ENCODE peak calls at places on chromosomes 11 and 22, in five cellular contexts. B, U, J, S and Y are unnamed samples. For H3K4me1, the result is how much of the 10 kb centered on the place peaks cover.

GRCh38 chr22:41197046-41197807 is 7.9 kb upstream of the L3MBTL2 start:
- DNase-seq in B (peak), S (peak), J (peak), U (peak), Y (peak)

GRCh38 chr22:26743149-26743548 is 85.8 kb downstream of the MIAT start:
- DNase-seq in S (no peak), B (no peak), J (no peak), U (no peak), Y (no peak)

GRCh38 chr11:1888811-1889526 is 2.7 kb downstream of the PRR33 start:
- DNase-seq in J (peak), S (no peak), U (no peak), B (no peak), Y (no peak)

GRCh38 chr11:8671242-8671641 is 11.2 kb downstream of the TRIM66 start:
- DNase-seq in S (peak), B (peak), U (peak), J (no peak), Y (peak)

GRCh38 chr11:62546937-62547625 is 475 bp upstream of the AHNAK start:
- DNase-seq in B (peak), U (no peak), S (peak), J (no peak), Y (peak)

GRCh38 chr22:50563410-50564160 is 866 bp upstream of the SYCE3 start:
- DNase-seq in J (no peak), B (no peak), U (no peak), S (no peak), Y (no peak)

GRCh38 chr11:103967985-103968384 is 68.5 kb upstream of the DDI1 start:
- DNase-seq in B (no peak), U (no peak), J (no peak), S (no peak), Y (no peak)

GRCh38 chr11:111413849-111414248 is 34.8 kb upstream of the POU2AF1 start:
- DNase-seq in J (no peak), U (no peak), B (no peak), S (no peak), Y (no peak)

GRCh38 chr11:67272327-67273259 is 6.3 kb downstream of the GRK2 start:
- DNase-seq in S (no peak), U (no peak), B (no peak), J (peak), Y (no peak)

GRCh38 chr22:44191036-44191454 is 10.3 kb downstream of the PARVG start:
- DNase-seq in B (no peak), S (peak), J (peak), U (no peak), Y (peak)

GRCh38 chr11:94539420-94539819 is 4.3 kb upstream of the FUT4 start:
- DNase-seq in B (no peak), S (no peak), U (no peak), J (no peak), Y (no peak)

GRCh38 chr22:33382427-33382826 is 324.2 kb upstream of the SYN3 start:
- DNase-seq in B (no peak), S (no peak), U (no peak), J (no peak), Y (no peak)

GRCh38 chr11:11218287-11218986 is 134.6 kb downstream of the CSNK2A3 start:
- DNase-seq in U (peak), J (no peak), S (no peak), B (no peak), Y (no peak)

GRCh38 chr11:63551889-63552266 is 11.3 kb downstream of the PLAAT2 start:
- DNase-seq in U (no peak), S (no peak), B (no peak), J (no peak), Y (no peak)

GRCh38 chr11:848380-848931 is 5.8 kb downstream of the TSPAN4 start:
- DNase-seq in U (no peak), B (no peak), J (peak), S (no peak), Y (no peak)

GRCh38 chr11:112227002-112227401 is 774 bp downstream of the PTS start:
- DNase-seq in B (no peak), S (peak), J (no peak), U (no peak), Y (peak)

GRCh38 chr11:46322759-46323158 is 24.5 kb upstream of the DGKZ start:
- DNase-seq in B (no peak), S (no peak), U (no peak), J (no peak), Y (no peak)

DNA sequence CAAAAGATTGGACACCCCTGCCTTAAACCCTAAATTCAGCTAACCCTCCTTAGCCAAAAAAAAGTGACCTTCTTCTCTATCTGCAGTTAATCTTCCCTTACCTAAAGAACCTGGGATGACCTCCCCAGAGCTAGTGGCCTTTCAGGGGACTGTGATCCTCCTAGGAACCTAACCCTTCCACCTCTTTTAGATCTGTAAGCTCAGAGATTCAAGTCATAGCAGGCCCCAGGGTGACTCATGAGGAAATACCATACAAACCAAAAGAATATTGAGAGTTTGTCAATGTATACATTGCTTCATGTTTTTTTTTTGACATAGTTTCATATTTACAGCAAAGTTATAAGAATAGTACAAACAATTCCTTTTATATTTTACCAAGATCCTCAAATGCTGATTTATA is 38.3 kb upstream of the CXCR5 start:
- DNase-seq in S (peak), U (no peak), J (no peak), B (no peak), Y (peak)
- H3K4me1 ChIP-seq in S (under half), U (under half), J (under half), B (under half), Y (under half)

GRCh38 chr11:93528757-93529639 is 14.2 kb downstream of the SMCO4 start:
- DNase-seq in S (no peak), B (peak), J (no peak), U (no peak), Y (no peak)
- H3K4me3 ChIP-seq in S (no peak), B (no peak), J (no peak), U (peak), Y (no peak)

GRCh38 chr11:65773784-65774411 is 6.9 kb downstream of the AP5B1 start:
- DNase-seq in U (no peak), B (no peak), J (peak), S (no peak), Y (peak)
- TF ChIP-seq CTCF in U (no peak), B (no peak), J (no peak), S (peak), Y (peak)

DNA sequence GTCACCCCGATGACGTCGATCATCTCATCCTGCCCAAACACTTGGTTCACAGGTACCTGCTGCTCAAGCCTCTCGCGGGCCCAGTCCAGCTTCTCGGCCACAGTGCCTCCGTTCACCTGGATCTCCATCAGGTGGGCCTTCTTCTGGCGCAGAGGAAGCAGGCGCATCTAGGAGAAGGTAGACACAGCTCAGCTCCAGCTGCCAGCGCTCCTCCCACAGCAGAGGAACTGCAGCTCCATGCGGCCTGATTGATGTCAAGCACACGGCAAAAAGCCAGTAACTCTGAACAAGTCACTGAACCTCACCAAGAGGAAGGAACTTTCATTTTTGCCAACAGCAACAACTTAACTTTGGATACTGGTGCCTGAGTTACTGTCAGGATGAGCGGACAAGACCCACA is 4.0 kb downstream of the RPL3 start:
- DNase-seq in J (no peak), S (no peak), U (no peak), B (no peak), Y (no peak)
- H3K4me1 ChIP-seq in J (under half), S (under half), U (under half), B (under half), Y (half or more)

DNA sequence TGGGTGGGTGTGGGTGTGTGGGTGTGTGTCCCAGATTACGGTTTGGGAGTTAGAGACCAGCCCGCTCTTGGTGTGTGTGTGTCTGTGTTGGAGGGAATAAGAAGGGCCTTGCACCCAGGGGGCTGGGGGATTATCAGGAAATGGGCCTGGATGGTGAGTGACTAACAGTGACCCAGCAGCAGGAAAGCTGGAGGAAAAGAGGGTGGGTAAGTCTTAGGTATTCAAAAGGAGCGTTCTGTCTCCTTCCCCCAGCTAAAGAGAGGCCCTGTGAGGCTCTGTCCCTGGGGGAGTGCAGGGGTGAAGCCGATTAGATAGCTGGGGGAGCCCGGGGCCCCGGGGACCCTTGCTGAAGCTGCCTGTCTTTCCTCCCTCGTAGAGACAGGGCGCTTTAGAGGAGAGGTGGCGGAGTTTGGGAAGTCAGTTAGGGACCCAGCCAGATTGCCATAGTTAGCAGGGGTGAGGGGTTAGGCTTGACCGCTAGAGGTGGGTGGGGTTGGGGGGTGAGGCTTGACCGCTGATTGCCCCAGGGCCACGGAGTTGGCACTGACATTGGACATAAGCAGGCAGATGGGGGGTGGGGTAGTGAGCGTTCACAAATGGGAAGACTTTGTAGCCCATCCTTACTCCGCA is 1.5 kb downstream of the OAF start:
- DNase-seq in J (no peak), S (peak), B (no peak), U (no peak), Y (no peak)
- H3K4me3 ChIP-seq in J (peak), S (peak), B (peak), U (peak), Y (no peak)

DNA sequence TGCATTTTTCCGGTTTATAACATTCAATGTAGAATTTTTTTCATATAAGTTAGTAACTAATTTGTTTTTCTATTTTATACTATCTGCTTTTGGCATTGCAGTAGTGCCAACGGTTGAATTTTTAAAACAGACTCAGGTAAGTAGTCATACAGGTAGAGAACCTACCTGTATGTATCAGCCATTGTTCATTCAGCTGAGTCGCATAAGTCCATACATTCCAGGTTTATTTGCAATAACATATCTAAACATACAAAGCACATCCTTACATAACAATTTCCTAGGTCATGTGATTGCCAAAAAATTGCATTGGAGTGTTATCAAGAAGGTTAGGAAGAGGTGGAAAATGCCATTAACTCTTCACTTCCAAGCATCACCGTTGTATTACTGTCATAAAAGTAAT is 1059.3 kb upstream of the CNTN5 start:
- DNase-seq in U (no peak), B (no peak), J (no peak), S (no peak), Y (peak)
- TF ChIP-seq CTCF in U (no peak), B (no peak), J (no peak), S (no peak), Y (no peak)

GRCh38 chr22:48180631-48181030 is 1418.2 kb downstream of the TBC1D22A start:
- DNase-seq in J (no peak), S (no peak), B (no peak), U (no peak), Y (no peak)
- H3K4me1 ChIP-seq in J (under half), S (under half), B (under half), U (under half), Y (under half)